ENCODE peak calls at places on chromosomes 2 and 18, in seven cellular contexts. L is mesendoderm, C is right cardiac atrium, K is body of pancreas, Z is colonic mucosa, D is HCT116, U is thoracic aorta. G is an unnamed sample.

GRCh38 chr2:96535331-96535730 is 1.2 kb upstream of the ARID5A start:
- DNase-seq in D (no peak), C (peak; percentile 29), L (no peak), U (no peak), K (no peak), Z (no peak), G (no peak)

GRCh38 chr2:15919716-15920444 is 20.5 kb upstream of the MYCN start:
- DNase-seq in L (no peak), Z (no peak), D (no peak), U (no peak), K (no peak), C (no peak), G (no peak)

GRCh38 chr2:106614511-106615291 is 127.5 kb downstream of the CD8B2 start:
- DNase-seq in U (no peak), K (peak; percentile 39), Z (peak; percentile 78), L (no peak), C (no peak), D (no peak), G (no peak)

GRCh38 chr2:135840601-135841000 is 3.6 kb upstream of the LCT start:
- DNase-seq in C (peak; percentile 52), Z (no peak), U (no peak), L (no peak), K (no peak), D (no peak), G (no peak)

GRCh38 chr2:152534460-152535131 is 182.7 kb downstream of the PRPF40A start:
- DNase-seq in L (no peak), K (no peak), Z (no peak), U (no peak), D (no peak), C (no peak), G (no peak)

GRCh38 chr18:22293417-22293816 is 124.0 kb downstream of the GATA6 start:
- DNase-seq in L (no peak), K (no peak), U (no peak), D (no peak), Z (no peak), C (no peak), G (no peak)

GRCh38 chr2:233807966-233808892 is 30.1 kb downstream of the MROH2A start:
- DNase-seq in C (no peak), D (no peak), L (no peak), K (no peak), U (no peak), Z (no peak), G (peak; percentile 6)

GRCh38 chr2:58686757-58687156 is 445.6 kb upstream of the FANCL start:
- DNase-seq in K (no peak), C (no peak), U (no peak), D (no peak), L (no peak), Z (no peak), G (no peak)

GRCh38 chr18:23970161-23971153 is 44.1 kb upstream of the TTC39C start:
- DNase-seq in K (no peak), Z (no peak), C (no peak), U (no peak), L (no peak), D (no peak), G (no peak)

GRCh38 chr2:55268288-55268906 is 634 bp downstream of the MTIF2 start:
- DNase-seq in Z (no peak), D (no peak), L (no peak), U (no peak), C (no peak), K (no peak), G (no peak)

GRCh38 chr2:8197101-8197500 is 484.8 kb upstream of the ID2 start:
- DNase-seq in K (no peak), L (peak; percentile 20), Z (no peak), C (no peak), D (no peak), U (no peak), G (no peak)

GRCh38 chr2:226030369-226031077 is 631.0 kb downstream of the NYAP2 start:
- DNase-seq in Z (no peak), K (no peak), U (no peak), D (peak; percentile 47), C (peak; percentile 30), L (peak; percentile 48), G (no peak)

GRCh38 chr2:15182275-15182674 is 378.9 kb downstream of the NBAS start:
- DNase-seq in K (no peak), Z (no peak), C (no peak), D (no peak), L (no peak), U (no peak), G (no peak)

GRCh38 chr2:70903171-70903570 is 32.5 kb upstream of the ATP6V1B1 start:
- DNase-seq in D (no peak), L (no peak), C (no peak), Z (no peak), U (no peak), K (no peak), G (no peak)

GRCh38 chr2:70902579-70902978 is 33.1 kb upstream of the ATP6V1B1 start:
- DNase-seq in C (no peak), K (no peak), L (no peak), D (no peak), Z (no peak), U (no peak), G (no peak)

GRCh38 chr2:70901235-70902066 is 34.2 kb upstream of the ATP6V1B1 start:
- DNase-seq in Z (no peak), K (no peak), D (no peak), C (peak; percentile 64), U (no peak), L (peak; percentile 77), G (no peak)

GRCh38 chr2:70903641-70904340 is 31.9 kb upstream of the ATP6V1B1 start:
- DNase-seq in Z (no peak), D (no peak), U (no peak), K (no peak), C (no peak), L (no peak), G (no peak)

DNA sequence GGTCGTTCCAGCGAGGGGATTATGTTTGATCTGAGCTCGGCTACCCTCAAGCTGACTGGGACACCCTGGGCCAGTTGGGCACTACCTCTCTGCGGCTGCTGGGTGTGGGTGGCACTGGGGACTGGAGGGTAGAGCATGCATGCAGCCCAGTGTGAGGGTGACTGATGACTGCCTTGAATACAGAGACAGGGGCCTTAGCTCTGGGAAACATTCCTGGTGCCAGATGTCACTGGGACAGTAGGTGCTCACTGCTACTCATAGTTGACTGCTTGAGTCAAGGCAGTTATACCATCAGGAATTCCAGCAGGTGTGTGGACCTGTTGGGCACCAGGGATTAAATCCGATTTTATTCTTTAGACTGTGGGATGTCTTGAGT is 33.6 kb upstream of the ATP6V1B1 start:
- DNase-seq in L (peak; percentile 66), Z (no peak), K (no peak), C (no peak), D (no peak), U (no peak), G (no peak)
- H3K27ac ChIP-seq in L (no peak overlapping the region), Z (no peak overlapping the region), K (no peak overlapping the region), C (no peak overlapping the region), D (no peak overlapping the region), U (no peak overlapping the region), G (no peak overlapping the region)

GRCh38 chr2:46722142-46722541 is 193.5 kb downstream of the MCFD2 start:
- DNase-seq in D (no peak), C (no peak), U (no peak), K (no peak), Z (no peak), L (no peak), G (no peak)
- H3K4me1 ChIP-seq in D (peaks cover 31% of the 10 kb centered on the region), C (peaks cover 10% of the 10 kb centered on the region), U (peaks cover 72% of the 10 kb centered on the region), K (peaks cover 48% of the 10 kb centered on the region), Z (no peaks in the 10 kb centered on the region), L (peaks cover 3% of the 10 kb centered on the region), G (no peaks in the 10 kb centered on the region)

GRCh38 chr18:77597726-77598125 is 348.1 kb downstream of the GALR1 start:
- DNase-seq in C (no peak), U (no peak), D (no peak), Z (no peak), K (no peak), L (no peak), G (no peak)
- H3K27ac ChIP-seq in C (no peak overlapping the region), U (no peak overlapping the region), D (no peak overlapping the region), Z (no peak overlapping the region), K (no peak overlapping the region), L (no peak overlapping the region), G (no peak overlapping the region)

GRCh38 chr2:216539120-216539519 is 40.5 kb downstream of the RPL37A start:
- DNase-seq in U (no peak), Z (no peak), C (no peak), K (no peak), L (no peak), D (no peak), G (no peak)
- H3K4me1 ChIP-seq in U (peaks cover 56% of the 10 kb centered on the region), Z (no peaks in the 10 kb centered on the region), C (peaks cover 18% of the 10 kb centered on the region), K (peaks cover 29% of the 10 kb centered on the region), L (no peaks in the 10 kb centered on the region), D (peaks cover 10% of the 10 kb centered on the region), G (peaks cover 24% of the 10 kb centered on the region)

GRCh38 chr18:63236990-63237389 is 82.6 kb downstream of the BCL2 start:
- DNase-seq in U (no peak), Z (no peak), C (peak; percentile 65), D (no peak), K (no peak), L (no peak), G (peak; percentile 78)

GRCh38 chr18:63240541-63241316 is 78.8 kb downstream of the BCL2 start:
- DNase-seq in K (no peak), L (no peak), D (no peak), U (no peak), C (no peak), Z (no peak), G (no peak)

GRCh38 chr18:63237911-63238710 is 81.5 kb downstream of the BCL2 start:
- DNase-seq in Z (no peak), K (peak; percentile 44), C (peak; percentile 62), L (peak; percentile 88), D (peak; percentile 31), U (no peak), G (peak; percentile 79)

GRCh38 chr18:63237486-63237885 is 82.1 kb downstream of the BCL2 start:
- DNase-seq in K (no peak), D (no peak), U (no peak), L (peak; percentile 16), Z (no peak), C (no peak), G (no peak)

DNA sequence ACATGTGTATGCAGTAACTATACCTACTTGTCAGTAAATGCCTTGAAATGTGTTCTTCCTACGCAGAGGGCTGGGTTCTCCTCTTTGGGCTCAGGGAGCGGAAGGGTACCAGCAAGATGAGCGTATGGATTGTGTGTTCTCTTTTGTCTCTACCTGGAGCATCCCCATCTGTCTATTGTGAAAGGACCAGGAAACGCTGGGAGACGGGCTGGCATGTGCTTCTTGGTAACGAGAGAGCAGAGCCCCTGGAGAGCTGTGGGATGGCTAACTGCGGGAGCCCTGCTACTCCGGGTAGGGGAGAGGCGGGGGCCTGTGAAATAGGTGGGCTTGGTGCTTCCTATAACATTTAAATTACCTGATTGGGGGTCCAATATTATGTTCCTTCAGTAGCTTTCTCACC is 80.9 kb downstream of the BCL2 start:
- DNase-seq in K (no peak), U (no peak), D (no peak), Z (no peak), L (peak; percentile 27), C (no peak), G (no peak)
- H3K27ac ChIP-seq in K (peak overlapping the region; percentile 65), U (peak overlapping the region; percentile 96), D (no peak overlapping the region), Z (peak overlapping the region; percentile 62), L (no peak overlapping the region), C (no peak overlapping the region), G (peak overlapping the region; percentile 89)

GRCh38 chr2:237670641-237671040 is 43.3 kb downstream of the LRRFIP1 start:
- DNase-seq in Z (no peak), U (no peak), D (no peak), K (no peak), L (no peak), C (peak; percentile 74), G (no peak)
- H3K4me1 ChIP-seq in Z (no peaks in the 10 kb centered on the region), U (peaks cover 63% of the 10 kb centered on the region), D (peaks cover 21% of the 10 kb centered on the region), K (peaks cover 23% of the 10 kb centered on the region), L (peaks cover 6% of the 10 kb centered on the region), C (peaks cover 16% of the 10 kb centered on the region), G (peaks cover 19% of the 10 kb centered on the region)

G was measured in testis.